ENCODE peak calls at places on chromosomes 7 and 10, in six cellular contexts. C is HepG2, V is A549, I is GM12878, B is upper lobe of left lung, T is K562. Z is an unnamed sample.

GRCh38 chr10:7667262-7668141 is 736 bp upstream of the ITIH5 start:
- ATAC-seq in I (no peak), V (peak; percentile 25), T (no peak), C (peak; percentile 79), B (peak; percentile 48), Z (peak; percentile 69)

GRCh38 chr10:63515002-63515763 is 6.0 kb upstream of the REEP3 start:
- ATAC-seq in B (peak; percentile 53), C (peak; percentile 79), T (peak; percentile 70), V (peak; percentile 84), I (peak; percentile 10), Z (no peak)

GRCh38 chr7:35701287-35701686 is 6.4 kb upstream of the HERPUD2 start:
- ATAC-seq in C (no peak), B (no peak), V (no peak), T (no peak), I (peak; percentile 92), Z (no peak)

GRCh38 chr7:100022621-100023020 is 7.2 kb downstream of the ZKSCAN1 start:
- ATAC-seq in T (no peak), C (peak; percentile 63), I (no peak), V (no peak), B (peak; percentile 51), Z (no peak)

GRCh38 chr10:51983481-51983880 is 284.1 kb upstream of the CSTF2T start:
- ATAC-seq in T (no peak), B (no peak), C (no peak), V (no peak), I (no peak), Z (no peak)

GRCh38 chr7:112266595-112267270 is 60.2 kb downstream of the ZNF277 start:
- ATAC-seq in I (no peak), C (no peak), V (no peak), T (no peak), B (peak; percentile 52), Z (no peak)

GRCh38 chr10:77328272-77328816 is 309.3 kb downstream of the KCNMA1 start:
- ATAC-seq in B (no peak), V (no peak), I (no peak), C (no peak), T (no peak), Z (no peak)

GRCh38 chr10:129696636-129697035 is 229.6 kb downstream of the MGMT start:
- ATAC-seq in V (no peak), I (no peak), B (no peak), T (no peak), C (no peak), Z (no peak)

GRCh38 chr7:66213637-66214036 is 8.5 kb downstream of the TPST1 start:
- ATAC-seq in V (no peak), I (no peak), B (no peak), T (no peak), C (no peak), Z (no peak)

GRCh38 chr7:138979226-138979979 is 1.8 kb downstream of the KIAA1549 start:
- ATAC-seq in I (peak; percentile 79), B (no peak), C (peak; percentile 48), V (peak; percentile 75), T (peak; percentile 32), Z (no peak)
- TF ChIP-seq POLR2A in I (no peak), B (no peak), C (no peak), V (no peak), T (no peak), Z (no peak)

DNA sequence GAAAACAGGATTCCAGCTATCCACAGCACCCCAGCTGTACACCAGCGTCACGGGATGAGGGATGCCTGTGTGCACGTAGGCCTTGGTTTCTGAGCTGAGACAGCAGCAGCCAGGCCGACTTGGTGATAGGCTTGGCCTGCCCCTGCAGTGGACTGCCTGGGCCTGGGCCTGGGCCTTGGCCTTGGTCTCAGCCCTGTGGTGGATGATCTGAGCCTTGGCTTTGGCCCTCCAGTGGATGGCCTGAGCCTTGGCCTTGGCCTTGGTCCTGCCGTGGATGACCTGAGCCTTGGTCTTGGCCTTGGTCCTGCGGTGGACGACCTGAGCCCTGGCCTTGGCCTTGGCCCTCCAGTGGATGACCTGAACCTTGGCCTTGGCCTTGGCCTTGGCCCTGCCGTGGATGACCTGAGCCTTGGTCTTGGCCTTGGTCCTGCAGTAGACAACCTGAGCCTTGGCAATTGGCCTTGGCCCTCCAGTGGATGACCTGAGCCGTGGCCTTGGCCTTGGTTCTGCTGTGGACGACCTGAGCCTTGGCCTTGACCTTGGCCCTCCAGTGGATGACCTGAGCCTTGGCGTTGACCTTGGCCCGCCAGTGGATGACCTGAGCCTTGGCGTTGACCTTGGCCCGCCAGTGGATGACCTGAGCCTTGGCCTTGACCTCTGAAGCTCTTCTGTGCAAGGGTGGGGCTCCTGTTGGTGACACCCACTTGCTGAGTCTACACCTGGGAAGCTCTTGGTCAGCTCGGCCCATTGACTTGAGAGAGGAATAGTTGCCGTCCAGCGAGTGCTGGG is 93.8 kb downstream of the CUX1 start:
- ATAC-seq in V (peak; percentile 55), I (no peak), C (peak; percentile 49), T (peak; percentile 71), B (peak; percentile 11), Z (peak; percentile 47)
- TF ChIP-seq EP300 in V (no peak), I (no peak), C (no peak), T (no peak), B (no peak), Z (no peak)

GRCh38 chr10:50653142-50653541 is 29.4 kb upstream of the SGMS1 start:
- ATAC-seq in C (peak; percentile 82), T (peak; percentile 75), I (peak; percentile 27), B (peak; percentile 66), V (peak; percentile 77), Z (no peak)

GRCh38 chr10:50653758-50654157 is 30.0 kb upstream of the SGMS1 start:
- ATAC-seq in C (no peak), B (peak; percentile 50), V (no peak), T (peak; percentile 13), I (peak; percentile 9), Z (no peak)

GRCh38 chr10:50658165-50658564 is 34.4 kb upstream of the SGMS1 start:
- ATAC-seq in V (no peak), T (peak; percentile 49), C (no peak), I (peak; percentile 4), B (no peak), Z (no peak)
- H3K4me3 ChIP-seq in V (no peak overlapping the region), T (peak overlapping the region; percentile 55), C (no peak overlapping the region), I (no peak overlapping the region), B (no peak overlapping the region), Z (no peak overlapping the region)

DNA sequence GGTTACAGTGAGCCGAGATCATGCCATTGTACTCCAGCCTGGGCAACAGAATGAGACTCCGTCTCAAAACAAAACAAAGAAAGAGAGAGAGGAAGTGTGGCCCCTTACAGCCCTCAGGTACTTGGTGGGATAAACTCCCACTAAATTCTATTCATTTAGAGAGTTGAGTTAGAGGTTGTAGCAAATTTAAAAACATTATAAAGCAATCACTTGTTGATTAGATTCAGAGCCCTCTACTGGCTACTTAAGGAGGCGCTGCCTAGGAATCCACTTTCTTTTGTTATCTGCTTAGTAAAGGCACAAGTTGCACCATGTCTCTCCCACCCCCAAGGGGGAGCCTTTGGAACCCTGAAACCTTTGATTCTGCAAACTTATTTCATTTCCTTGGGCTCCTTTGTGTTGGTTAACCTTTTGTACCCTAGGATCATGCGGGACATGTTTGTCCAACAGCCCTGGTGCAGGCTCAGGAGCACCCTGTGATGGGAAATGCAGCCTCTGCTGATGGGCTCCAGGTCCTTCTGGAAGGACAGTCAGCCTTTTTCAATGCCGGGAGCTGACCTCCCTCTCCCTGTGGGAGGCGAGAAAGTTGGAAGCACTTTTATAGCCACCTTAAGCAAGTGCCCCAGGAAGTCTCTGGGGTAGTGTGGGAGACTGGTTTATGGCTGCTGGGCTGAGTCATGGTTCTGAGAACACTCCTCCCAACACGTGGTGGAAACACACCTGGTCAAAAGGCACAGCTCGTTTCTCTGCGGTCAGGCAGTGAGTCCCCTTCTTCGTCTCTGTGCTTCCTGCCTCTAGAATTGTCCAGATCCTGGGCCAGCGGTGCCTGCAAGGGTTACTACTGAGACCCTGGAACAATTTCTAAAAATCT is 2.3 kb downstream of the HKDC1 start:
- ATAC-seq in C (peak; percentile 69), V (peak; percentile 78), I (peak; percentile 97), B (peak; percentile 73), T (peak; percentile 92), Z (peak; percentile 28)
- TF ChIP-seq POLR2A in C (peak; percentile 46), V (no peak), I (peak; percentile 69), B (no peak), T (peak; percentile 72), Z (no peak)

DNA sequence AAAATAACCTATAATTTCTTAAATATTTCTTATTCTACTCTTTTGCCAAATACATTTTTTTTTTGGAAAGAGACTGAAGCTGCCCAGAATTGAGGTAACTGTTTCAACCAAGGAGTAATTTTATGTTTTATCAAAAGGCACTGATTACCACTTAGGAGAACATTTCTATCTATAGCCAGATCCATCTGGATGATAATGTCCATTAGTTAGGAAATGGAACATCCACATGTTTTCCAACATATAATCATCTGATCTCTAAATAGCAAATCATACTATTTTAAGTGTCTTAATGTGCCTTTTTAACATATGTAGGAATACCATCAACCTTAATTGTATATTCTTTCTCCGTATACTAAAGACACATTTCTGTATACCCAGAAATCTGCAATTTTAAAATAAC is 1068.9 kb downstream of the NXPH1 start:
- ATAC-seq in T (no peak), C (no peak), I (no peak), B (no peak), V (no peak), Z (no peak)
- TF ChIP-seq EP300 in T (no peak), C (no peak), I (no peak), B (no peak), V (no peak), Z (no peak)

DNA sequence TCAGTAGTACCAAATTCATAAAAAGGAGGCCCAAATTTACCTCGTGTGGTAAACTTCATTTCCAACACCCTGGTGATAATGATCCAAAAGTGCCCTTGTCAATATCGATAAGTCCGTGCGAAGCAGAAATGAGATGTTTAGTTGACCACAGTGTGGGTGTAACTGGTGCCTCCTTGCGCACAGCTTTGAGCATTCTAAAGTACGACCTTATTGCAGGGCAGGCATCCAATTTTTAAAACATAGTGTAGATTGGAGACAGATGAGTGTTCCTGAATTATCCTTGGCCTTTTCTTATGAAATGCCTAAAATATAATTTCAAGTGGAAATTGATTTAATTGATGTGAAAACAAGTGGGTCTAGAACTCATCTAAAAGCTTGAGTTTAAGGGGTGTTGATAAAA is 248.4 kb downstream of the TRIL start:
- ATAC-seq in I (no peak), C (no peak), T (no peak), V (no peak), B (no peak), Z (no peak)
- H3K4me3 ChIP-seq in I (no peak overlapping the region), C (no peak overlapping the region), T (no peak overlapping the region), V (no peak overlapping the region), B (no peak overlapping the region), Z (no peak overlapping the region)